ENCODE peak calls at places on chromosomes 4 and X, in seven cellular contexts. X, H, B, P, A, Q and D are unnamed samples.

GRCh38 chrX:142994988-142995387 is 30.7 kb upstream of the SPANXN4 start:
- DNase-seq in X (no peak), H (no peak), B (no peak), P (no peak), A (no peak), Q (no peak), D (no peak)

GRCh38 chrX:53085661-53086229 is 3.6 kb downstream of the TSPYL2 start:
- DNase-seq in X (no peak), H (no peak), B (no peak), P (no peak), A (no peak), Q (no peak), D (no peak)

GRCh38 chr4:66193487-66193886 is 523.2 kb upstream of the EPHA5 start:
- DNase-seq in X (no peak), H (no peak), B (no peak), P (no peak), A (no peak), Q (no peak), D (no peak)

GRCh38 chr4:55214172-55214571 is 88.8 kb upstream of the KDR start:
- DNase-seq in X (no peak), H (no peak), B (peak; percentile 17), P (no peak), A (no peak), Q (peak; percentile 11), D (peak; percentile 13)

GRCh38 chr4:83191026-83191425 is 76.5 kb upstream of the PLAC8 start:
- DNase-seq in X (no peak), H (no peak), B (no peak), P (no peak), A (no peak), Q (no peak), D (no peak)

GRCh38 chrX:153780678-153781427 is at the start of gene SRPK3:
- DNase-seq in X (no peak), H (peak; percentile 83), B (no peak), P (no peak), A (no peak), Q (no peak), D (no peak)

GRCh38 chrX:153333271-153333670 is 682 bp upstream of the ZNF275 start:
- DNase-seq in X (peak; percentile 55), H (no peak), B (no peak), P (no peak), A (no peak), Q (peak; percentile 64), D (peak; percentile 58)

GRCh38 chr4:155704841-155705404 is 38.3 kb downstream of the GUCY1A1 start:
- DNase-seq in X (no peak), H (no peak), B (no peak), P (no peak), A (no peak), Q (no peak), D (no peak)

GRCh38 chr4:142752331-142752830 is 93.7 kb downstream of the INPP4B start:
- DNase-seq in X (no peak), H (no peak), B (no peak), P (no peak), A (no peak), Q (no peak), D (peak; percentile 17)

GRCh38 chr4:142698541-142698940 is 147.6 kb downstream of the INPP4B start:
- DNase-seq in X (no peak), H (no peak), B (no peak), P (no peak), A (no peak), Q (no peak), D (no peak)

GRCh38 chr4:22625301-22625700 is 67.4 kb upstream of the GBA3 start:
- DNase-seq in X (no peak), H (no peak), B (no peak), P (no peak), A (no peak), Q (no peak), D (no peak)

GRCh38 chr4:37936889-37937498 is 23.2 kb upstream of the PTTG2 start:
- DNase-seq in X (no peak), H (peak; percentile 91), B (no peak), P (no peak), A (no peak), Q (no peak), D (no peak)

GRCh38 chrX:131854586-131854985 is 168.5 kb upstream of the STK26 start:
- DNase-seq in X (no peak), H (no peak), B (no peak), P (no peak), A (no peak), Q (peak; percentile 28), D (peak; percentile 20)

GRCh38 chr4:24382381-24382780 is 202.0 kb downstream of the DHX15 start:
- DNase-seq in X (peak; percentile 78), H (no peak), B (no peak), P (no peak), A (no peak), Q (peak; percentile 29), D (no peak)

GRCh38 chr4:91620952-91621351 is 682.8 kb upstream of the GRID2 start:
- DNase-seq in X (no peak), H (no peak), B (no peak), P (no peak), A (no peak), Q (no peak), D (no peak)

GRCh38 chr4:80268081-80268823 is 1.8 kb downstream of the FGF5 start:
- DNase-seq in X (peak; percentile 53), H (no peak), B (peak; percentile 20), P (no peak), A (no peak), Q (peak; percentile 52), D (peak; percentile 39)

GRCh38 chr4:109559625-109559982 is 442 bp upstream of the MCUB start:
- DNase-seq in X (no peak), H (peak; percentile 54), B (peak; percentile 70), P (no peak), A (no peak), Q (no peak), D (no peak)

GRCh38 chr4:17512973-17513665 is 1.2 kb upstream of the QDPR start:
- DNase-seq in X (no peak), H (no peak), B (no peak), P (no peak), A (no peak), Q (peak; percentile 17), D (no peak)

GRCh38 chrX:150486011-150486410 is 82.4 kb upstream of the MTM1 start:
- DNase-seq in X (peak; percentile 59), H (peak; percentile 61), B (peak; percentile 32), P (peak; percentile 46), A (no peak), Q (peak; percentile 69), D (peak; percentile 71)

GRCh38 chrX:40406330-40406859 is 174.4 kb upstream of the ATP6AP2 start:
- DNase-seq in X (no peak), H (no peak), B (no peak), P (no peak), A (no peak), Q (no peak), D (no peak)

GRCh38 chr4:959338-960139 is 13.8 kb downstream of the DGKQ start:
- DNase-seq in X (no peak), H (peak; percentile 34), B (peak; percentile 27), P (no peak), A (no peak), Q (no peak), D (no peak)

GRCh38 chrX:47283015-47283771 is 50.4 kb downstream of the USP11 start:
- DNase-seq in X (peak; percentile 65), H (no peak), B (peak; percentile 38), P (no peak), A (no peak), Q (peak; percentile 61), D (peak; percentile 74)

GRCh38 chrX:41332408-41332987 is 1.5 kb upstream of the DDX3X start:
- DNase-seq in X (peak; percentile 44), H (no peak), B (no peak), P (no peak), A (no peak), Q (peak; percentile 38), D (peak; percentile 33)

GRCh38 chrX:38803286-38803608 is 2.0 kb downstream of the MID1IP1 start:
- DNase-seq in X (no peak), H (no peak), B (no peak), P (no peak), A (no peak), Q (peak; percentile 24), D (no peak)
- H3K4me3 ChIP-seq in X (peak overlapping the region; percentile 91), H (peak overlapping the region; percentile 69), B (peak overlapping the region; percentile 71), P (no peak overlapping the region), A (peak overlapping the region; percentile 66), Q (no peak overlapping the region), D (peak overlapping the region; percentile 58)

GRCh38 chrX:117839544-117839943 is 277.1 kb downstream of the KLHL13 start:
- DNase-seq in X (no peak), H (no peak), B (peak; percentile 1), P (no peak), A (no peak), Q (no peak), D (no peak)
- TF ChIP-seq CTCF in X (no peak), H (no peak), B (peak; percentile 14), P (peak; percentile 28), A (no peak), Q (no peak), D (no peak)

GRCh38 chrX:134512566-134512965 is 52.6 kb downstream of the HPRT1 start:
- DNase-seq in X (peak; percentile 89), H (no peak), B (no peak), P (peak; percentile 95), A (no peak), Q (peak; percentile 89), D (peak; percentile 75)

GRCh38 chrX:134513091-134513490 is 53.1 kb downstream of the HPRT1 start:
- DNase-seq in X (peak; percentile 74), H (no peak), B (no peak), P (peak; percentile 48), A (no peak), Q (peak; percentile 22), D (no peak)
- H3K4me3 ChIP-seq in X (no peak overlapping the region), H (no peak overlapping the region), B (no peak overlapping the region), P (no peak overlapping the region), A (no peak overlapping the region), Q (no peak overlapping the region), D (no peak overlapping the region)

GRCh38 chr4:104447346-104447745 is 47.3 kb downstream of the CXXC4 start:
- DNase-seq in X (no peak), H (no peak), B (no peak), P (no peak), A (no peak), Q (no peak), D (no peak)

GRCh38 chr4:104446431-104446925 is 48.2 kb downstream of the CXXC4 start:
- DNase-seq in X (no peak), H (no peak), B (no peak), P (no peak), A (no peak), Q (no peak), D (no peak)

GRCh38 chr4:104457308-104457981 is 37.2 kb downstream of the CXXC4 start:
- DNase-seq in X (no peak), H (no peak), B (no peak), P (no peak), A (no peak), Q (no peak), D (no peak)

GRCh38 chr4:104449537-104449936 is 45.2 kb downstream of the CXXC4 start:
- DNase-seq in X (no peak), H (no peak), B (no peak), P (no peak), A (no peak), Q (no peak), D (no peak)

DNA sequence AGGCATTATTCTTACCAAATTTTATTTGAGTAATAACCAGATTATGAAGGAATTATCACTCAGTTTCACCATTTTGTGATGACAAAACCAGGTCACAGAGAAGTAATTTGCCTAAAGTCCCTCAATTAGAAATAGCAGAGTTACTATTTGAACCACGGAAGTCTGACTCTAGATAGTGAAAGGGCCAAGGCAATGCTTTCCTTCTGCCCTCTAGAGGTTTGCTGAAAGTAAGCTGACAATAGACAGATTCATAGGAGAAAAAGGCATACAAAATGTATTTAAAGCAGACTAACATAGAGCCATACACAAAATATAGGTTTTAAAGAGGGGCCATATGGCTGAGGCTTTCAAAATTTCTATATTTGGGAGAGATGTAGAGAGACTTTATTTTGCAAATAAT is 43.1 kb downstream of the CXXC4 start:
- DNase-seq in X (no peak), H (no peak), B (peak; percentile 1), P (no peak), A (no peak), Q (no peak), D (peak; percentile 8)
- TF ChIP-seq CTCF in X (no peak), H (peak; percentile 14), B (peak; percentile 41), P (no peak), A (no peak), Q (no peak), D (peak; percentile 29)